ENCODE peak calls at places on chromosomes 6 and 20, in eight cellular contexts. U is BJ, Z is fibroblast of the aortic adventitia, W is AG04450, I is body of pancreas, Q is fibroblast of lung, N is aorta, R is upper lobe of right lung. L is an unnamed sample.

GRCh38 chr6:76719449-76719848 is 647.0 kb upstream of the IMPG1 start:
- DNase-seq in Z (no peak), R (no peak), U (no peak), W (no peak), N (no peak), I (no peak), Q (no peak), L (no peak)

GRCh38 chr20:50416930-50417329 is 93.3 kb upstream of the PTPN1 start:
- DNase-seq in N (no peak), Z (no peak), R (no peak), U (no peak), W (no peak), I (no peak), Q (no peak), L (no peak)

GRCh38 chr6:20564269-20564668 is 30.0 kb downstream of the CDKAL1 start:
- DNase-seq in R (no peak), Q (no peak), I (no peak), U (no peak), N (no peak), Z (peak), W (no peak), L (peak)

GRCh38 chr20:59350330-59351147 is 50.1 kb downstream of the EDN3 start:
- DNase-seq in U (no peak), R (no peak), Q (no peak), Z (no peak), W (no peak), I (no peak), N (no peak), L (no peak)

GRCh38 chr6:110529355-110529754 is 52.9 kb upstream of the SLC22A16 start:
- DNase-seq in I (no peak), R (no peak), Z (peak), N (no peak), U (no peak), Q (peak), W (no peak), L (peak)

GRCh38 chr6:37501632-37502466 is 2.2 kb upstream of the CCDC167 start:
- DNase-seq in Z (no peak), I (no peak), W (no peak), Q (no peak), R (no peak), N (no peak), U (no peak), L (no peak)

GRCh38 chr20:54711061-54711460 is 235.7 kb downstream of the DOK5 start:
- DNase-seq in U (no peak), I (no peak), N (no peak), Q (no peak), Z (no peak), W (no peak), R (no peak), L (no peak)

GRCh38 chr6:11710968-11711643 is 67.5 kb downstream of the ADTRP start:
- DNase-seq in W (no peak), U (no peak), I (no peak), Q (peak), N (no peak), R (no peak), Z (no peak), L (no peak)

GRCh38 chr6:38533064-38533463 is 106.7 kb downstream of the BTBD9 start:
- DNase-seq in I (no peak), U (no peak), Q (no peak), W (no peak), R (no peak), N (no peak), Z (no peak), L (no peak)

GRCh38 chr6:122393339-122393896 is 6.0 kb upstream of the HSF2 start:
- DNase-seq in U (no peak), Q (no peak), N (no peak), Z (no peak), R (no peak), I (no peak), W (no peak), L (peak)

GRCh38 chr20:15862178-15862577 is 711.1 kb downstream of the KIF16B start:
- DNase-seq in I (no peak), Q (no peak), N (no peak), R (no peak), W (no peak), U (no peak), Z (no peak), L (no peak)

GRCh38 chr6:14903176-14904088 is 342.4 kb upstream of the JARID2 start:
- DNase-seq in I (no peak), Z (no peak), R (no peak), Q (no peak), N (no peak), U (no peak), W (no peak), L (no peak)

GRCh38 chr6:119643866-119644265 is 294.3 kb upstream of the MAN1A1 start:
- DNase-seq in Z (no peak), I (no peak), N (no peak), W (no peak), Q (peak), U (no peak), R (no peak), L (no peak)

GRCh38 chr6:148972481-148972880 is 225.7 kb downstream of the UST start:
- DNase-seq in U (no peak), R (no peak), Q (peak), N (no peak), W (no peak), I (peak), Z (no peak), L (no peak)

GRCh38 chr6:111874030-111874425 is 776 bp upstream of the FYN start:
- DNase-seq in R (no peak), I (no peak), W (no peak), Q (peak), N (no peak), Z (no peak), U (no peak), L (peak)

GRCh38 chr6:54283877-54284860 is 24.1 kb upstream of the TINAG start:
- DNase-seq in I (no peak), R (no peak), Q (no peak), Z (peak), W (no peak), U (peak), N (no peak), L (no peak)

GRCh38 chr20:10540636-10541493 is 105.8 kb downstream of the SLX4IP start:
- DNase-seq in Q (peak), Z (peak), R (no peak), N (no peak), W (no peak), I (no peak), U (peak), L (peak)

GRCh38 chr6:3825851-3826581 is 23.2 kb upstream of the FAM50B start:
- DNase-seq in Q (peak), W (peak), R (peak), Z (peak), I (peak), N (peak), U (peak), L (peak)

GRCh38 chr20:6956574-6956973 is 189.1 kb downstream of the BMP2 start:
- DNase-seq in Z (no peak), N (no peak), I (no peak), R (no peak), Q (peak), W (no peak), U (no peak), L (peak)

GRCh38 chr6:70315096-70315751 is 12.3 kb upstream of the COL9A1 start:
- DNase-seq in Q (no peak), U (no peak), R (no peak), Z (no peak), N (no peak), I (no peak), W (no peak), L (no peak)

GRCh38 chr6:168956884-168957730 is 296.5 kb downstream of the THBS2 start:
- DNase-seq in N (peak), U (peak), R (no peak), W (peak), Q (peak), Z (peak), I (peak), L (peak)

GRCh38 chr6:133410628-133411027 is 169.5 kb downstream of the EYA4 start:
- DNase-seq in I (no peak), R (no peak), U (no peak), Q (no peak), N (no peak), Z (no peak), W (no peak), L (no peak)

GRCh38 chr6:127459231-127459641 is at the start of gene KIAA0408:
- DNase-seq in W (no peak), I (peak), Q (peak), Z (peak), N (peak), U (peak), R (peak), L (peak)
- H3K4me3 ChIP-seq in W (peak), I (no peak), Q (no peak), Z (peak), N (peak), U (peak), R (peak), L (peak)

DNA sequence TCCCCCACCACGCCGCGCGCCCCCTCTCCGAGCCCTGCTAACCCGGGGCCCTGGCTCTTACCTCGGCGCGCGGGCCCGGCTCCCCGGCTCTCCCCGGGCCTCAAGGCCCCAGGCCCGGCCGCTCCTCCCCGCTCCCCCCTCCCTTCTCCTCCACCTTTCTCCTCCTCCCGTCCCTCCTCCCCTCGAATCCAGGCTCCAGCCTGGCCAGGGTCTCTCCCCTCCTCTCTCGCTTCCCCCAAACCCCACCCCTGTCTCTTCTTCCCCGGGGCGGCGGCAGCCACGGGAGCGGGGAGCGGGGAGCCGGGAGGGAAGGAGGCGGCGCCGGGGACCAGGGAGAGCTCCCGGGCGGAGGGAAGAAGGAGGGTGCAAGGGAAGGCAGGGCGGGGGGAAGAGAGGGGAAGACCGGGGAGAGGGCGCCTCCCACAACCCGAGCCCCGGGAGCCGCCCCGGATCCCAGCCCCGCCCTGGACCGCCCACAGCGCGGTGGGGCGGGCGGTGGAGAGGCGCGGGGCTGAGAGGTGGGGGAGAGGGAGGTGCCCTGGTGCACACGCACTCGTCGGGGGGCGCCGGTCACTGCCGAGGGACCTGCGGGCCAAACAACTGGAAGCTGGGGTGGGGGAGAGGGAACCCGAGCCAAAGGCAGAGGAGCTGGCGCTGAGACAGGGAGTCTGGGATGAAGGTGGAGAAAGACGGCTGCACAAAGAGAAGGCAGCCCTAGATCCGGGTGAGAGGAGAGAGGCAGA is at the start of gene GABBR1:
- DNase-seq in N (peak), I (peak), U (peak), W (peak), Z (peak), Q (peak), R (peak), L (peak)
- H3K4me3 ChIP-seq in N (peak), I (peak), U (peak), W (peak), Z (peak), Q (peak), R (peak), L (peak)

GRCh38 chr6:30447237-30447636 is 42.1 kb upstream of the HLA-E start:
- DNase-seq in W (no peak), I (no peak), Z (no peak), R (no peak), N (no peak), U (no peak), Q (no peak), L (peak)

GRCh38 chr6:30450908-30451818 is 38.1 kb upstream of the HLA-E start:
- DNase-seq in W (peak), N (peak), U (peak), R (peak), Q (peak), I (peak), Z (peak), L (peak)

GRCh38 chr6:30450548-30450907 is 38.8 kb upstream of the HLA-E start:
- DNase-seq in U (no peak), R (no peak), N (no peak), Q (no peak), I (no peak), Z (no peak), W (no peak), L (no peak)

GRCh38 chr6:30452736-30453507 is 36.4 kb upstream of the HLA-E start:
- DNase-seq in R (no peak), Z (no peak), W (no peak), Q (no peak), U (no peak), I (no peak), N (no peak), L (no peak)
- H3K4me3 ChIP-seq in R (no peak), Z (no peak), W (no peak), Q (no peak), U (no peak), I (no peak), N (no peak), L (no peak)

GRCh38 chr6:32194388-32194787 is 1.9 kb upstream of the GPSM3 start:
- DNase-seq in U (no peak), N (no peak), R (no peak), Q (no peak), W (no peak), Z (no peak), I (no peak), L (no peak)

GRCh38 chr6:32195902-32196681 is 3.6 kb upstream of the GPSM3 start:
- DNase-seq in R (peak), N (peak), Z (peak), Q (peak), W (peak), I (peak), U (no peak), L (peak)

GRCh38 chr6:32196682-32197616 is 4.5 kb upstream of the GPSM3 start:
- DNase-seq in I (peak), R (peak), Z (peak), N (peak), Q (peak), U (no peak), W (no peak), L (peak)

GRCh38 chr6:32194825-32195651 is 2.6 kb upstream of the GPSM3 start:
- DNase-seq in R (no peak), Q (peak), I (no peak), U (no peak), W (no peak), N (no peak), Z (peak), L (peak)

GRCh38 chr6:32195652-32195901 is 3.1 kb upstream of the GPSM3 start:
- DNase-seq in Z (peak), R (peak), W (peak), I (peak), U (peak), Q (peak), N (peak), L (peak)
- H3K4me3 ChIP-seq in Z (peak), R (peak), W (peak), I (no peak), U (peak), Q (no peak), N (no peak), L (no peak)

GRCh38 chr20:48717095-48717958 is 110.5 kb downstream of the PREX1 start:
- DNase-seq in N (no peak), W (no peak), Z (no peak), R (no peak), I (no peak), Q (no peak), U (no peak), L (no peak)
- H3K4me3 ChIP-seq in N (no peak), W (no peak), Z (no peak), R (no peak), I (no peak), Q (no peak), U (no peak), L (no peak)

DNA sequence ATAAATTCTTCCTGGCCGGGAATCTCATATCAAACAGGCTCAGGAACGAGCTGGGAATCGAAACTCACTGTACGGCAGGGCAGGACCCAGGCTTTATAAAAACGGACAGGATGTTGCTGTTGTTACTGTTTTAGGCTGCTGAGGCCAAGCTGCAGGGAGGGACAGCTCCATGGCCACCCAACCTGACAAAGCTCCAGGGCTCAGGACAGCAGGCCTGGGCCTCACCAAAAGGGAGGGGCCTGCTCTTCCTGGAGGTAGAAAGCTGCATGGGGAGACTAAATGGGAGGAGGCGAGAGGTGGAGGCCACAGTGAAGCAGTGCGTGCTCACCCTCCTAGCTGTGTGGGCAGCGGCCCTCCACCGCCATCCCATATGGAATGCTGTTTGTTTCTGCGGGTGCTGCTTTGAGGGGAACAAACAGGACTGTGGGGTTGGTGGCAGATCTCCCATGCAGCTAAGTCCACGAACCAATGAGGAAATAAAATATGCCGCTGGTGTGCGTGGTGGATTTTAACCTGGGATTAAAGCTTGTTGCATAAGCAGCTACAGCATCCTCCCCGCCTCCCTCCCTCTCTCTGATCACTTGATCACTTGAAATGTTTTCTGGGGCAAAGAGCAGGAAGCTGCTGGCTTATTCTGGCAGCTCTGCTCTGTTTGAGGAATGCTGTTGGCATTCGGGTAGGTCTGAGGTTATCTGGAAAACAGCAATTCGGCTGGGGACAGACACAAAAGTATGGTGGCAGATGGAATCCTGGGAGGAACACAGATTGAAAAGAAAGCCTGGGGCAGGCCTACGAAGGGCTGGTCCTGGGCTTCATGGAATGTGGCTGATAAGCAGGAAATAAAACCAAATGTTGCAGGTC is 2.4 kb upstream of the ZMYND8 start:
- DNase-seq in U (peak), N (peak), Z (peak), R (peak), W (no peak), I (peak), Q (peak), L (peak)
- H3K4me3 ChIP-seq in U (no peak), N (no peak), Z (no peak), R (no peak), W (peak), I (no peak), Q (no peak), L (peak)

GRCh38 chr6:6588064-6588923 is at the start of gene LY86:
- DNase-seq in Q (no peak), W (no peak), U (no peak), N (peak), Z (no peak), I (no peak), R (no peak), L (no peak)
- H3K4me3 ChIP-seq in Q (no peak), W (no peak), U (no peak), N (no peak), Z (no peak), I (no peak), R (peak), L (no peak)

GRCh38 chr6:87788141-87788540 is 86.1 kb upstream of the AKIRIN2 start:
- DNase-seq in Z (no peak), I (no peak), R (no peak), U (no peak), Q (no peak), N (no peak), W (no peak), L (no peak)

GRCh38 chr6:87791029-87791428 is 89.0 kb upstream of the AKIRIN2 start:
- DNase-seq in W (no peak), Q (no peak), R (no peak), N (no peak), I (no peak), U (no peak), Z (no peak), L (no peak)

GRCh38 chr6:87791485-87791884 is 89.5 kb upstream of the AKIRIN2 start:
- DNase-seq in W (no peak), Q (no peak), N (no peak), R (no peak), U (no peak), I (no peak), Z (no peak), L (no peak)

GRCh38 chr6:87789900-87790290 is 87.9 kb upstream of the AKIRIN2 start:
- DNase-seq in U (no peak), N (no peak), I (no peak), Q (no peak), Z (no peak), R (no peak), W (no peak), L (no peak)

DNA sequence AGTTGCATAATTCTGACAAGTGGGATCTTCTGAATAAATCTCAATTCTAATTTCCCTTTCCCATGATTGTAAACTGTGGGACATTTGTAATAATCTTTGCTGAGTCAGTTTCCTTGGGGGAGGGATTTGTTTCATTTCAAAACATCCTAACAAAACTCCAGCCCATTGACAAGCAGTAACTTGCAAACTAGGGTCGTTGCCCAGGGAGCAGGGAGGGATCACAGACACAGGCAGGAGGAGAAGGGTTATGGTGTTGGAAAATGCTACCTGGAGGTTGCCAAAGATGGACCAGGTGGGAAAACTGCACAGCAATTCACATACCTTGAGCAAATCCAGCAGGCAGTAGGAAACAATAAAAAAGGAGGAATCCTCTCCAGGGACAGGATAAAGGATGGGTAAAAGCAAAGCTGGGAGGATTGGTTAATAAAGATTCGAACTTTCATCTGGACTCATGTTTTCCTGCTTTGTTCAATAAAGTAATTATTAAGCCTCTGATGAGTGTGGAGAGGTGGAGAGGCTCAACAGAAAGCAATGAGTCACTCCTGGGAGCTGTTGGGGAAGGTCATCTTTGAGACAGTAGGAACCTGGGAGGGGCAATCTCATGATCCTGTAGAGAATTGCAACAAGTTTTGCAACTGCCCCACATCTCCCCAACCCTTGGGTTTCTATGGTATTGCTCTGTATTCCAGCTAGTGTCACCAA is 87.3 kb upstream of the AKIRIN2 start:
- DNase-seq in Q (peak), U (no peak), R (no peak), W (no peak), Z (peak), I (no peak), N (no peak), L (peak)
- H3K4me3 ChIP-seq in Q (no peak), U (no peak), R (no peak), W (no peak), Z (no peak), I (no peak), N (no peak), L (peak)

L was measured in GM23248.